ENCODE peak calls at places on chromosomes 5 and 9, in nine cellular contexts. F is gastrocnemius medialis, A is AG10803, B is AG09309, K is heart left ventricle, L is epithelial cell of esophagus, W is neural crest cell, P is AG04449, N is fibroblast of the aortic adventitia. Q is an unnamed sample.

GRCh38 chr5:149128023-149128875 is 13.0 kb upstream of the ABLIM3 start:
- DNase-seq in N (peak), A (no peak), W (peak), P (no peak), K (no peak), B (no peak), F (no peak), L (peak), Q (no peak)

GRCh38 chr5:132830436-132831094 is at the start of gene SHROOM1:
- DNase-seq in P (no peak), A (peak), B (no peak), N (peak), F (no peak), L (peak), K (peak), W (no peak), Q (peak)

GRCh38 chr9:96553070-96553469 is 66.6 kb downstream of the CDC14B start:
- DNase-seq in K (no peak), F (no peak), W (no peak), B (peak), N (peak), L (peak), P (peak), A (peak), Q (peak)

GRCh38 chr9:99075246-99075912 is 29.5 kb upstream of the TGFBR1 start:
- DNase-seq in B (no peak), K (no peak), N (peak), A (peak), F (no peak), P (peak), L (no peak), W (no peak), Q (peak)

GRCh38 chr5:133458435-133458834 is 153.9 kb downstream of the FSTL4 start:
- DNase-seq in P (no peak), L (no peak), F (no peak), N (no peak), B (no peak), W (no peak), A (no peak), K (no peak), Q (no peak)

GRCh38 chr9:99052849-99053715 is 51.8 kb upstream of the TGFBR1 start:
- DNase-seq in A (no peak), B (no peak), N (no peak), K (no peak), W (no peak), P (no peak), L (peak), F (no peak), Q (no peak)

GRCh38 chr9:79215819-79216218 is 355.9 kb upstream of the TLE4 start:
- DNase-seq in B (no peak), P (no peak), L (peak), A (peak), W (no peak), F (no peak), N (peak), K (no peak), Q (peak)

GRCh38 chr9:114396558-114397218 is 8.9 kb upstream of the AKNA start:
- DNase-seq in W (no peak), N (peak), K (no peak), A (peak), P (no peak), B (peak), F (no peak), L (no peak), Q (no peak)

DNA sequence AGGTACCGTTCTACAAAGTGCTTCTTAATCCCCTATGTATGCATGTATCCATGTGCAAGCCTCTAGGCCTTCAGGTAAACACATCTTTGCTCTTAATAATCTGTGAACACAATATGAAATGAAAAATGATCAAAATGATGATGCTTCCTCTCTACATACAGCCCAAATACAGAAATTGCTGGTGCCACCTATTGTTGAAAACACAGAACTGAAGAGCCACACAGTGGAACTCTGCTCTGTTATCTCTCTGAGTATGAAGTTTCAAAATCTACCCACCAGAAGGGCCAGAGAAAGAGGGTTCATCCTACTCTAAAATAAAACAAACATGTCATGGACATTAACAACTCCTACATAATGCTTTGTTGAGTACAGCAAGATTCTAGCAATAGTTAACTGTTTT is 71.3 kb downstream of the GLIS3 start:
- DNase-seq in W (no peak), K (no peak), L (peak), A (peak), N (peak), B (no peak), P (no peak), F (no peak), Q (peak)
- TF ChIP-seq CTCF in W (peak), K (peak), L (peak), A (peak), N (peak), B (peak), P (peak), F (no peak), Q (peak)

GRCh38 chr9:131633491-131634031 is 88.2 kb downstream of the PRRT1B start:
- DNase-seq in W (no peak), A (peak), P (no peak), B (no peak), F (no peak), K (no peak), L (peak), N (no peak), Q (no peak)

GRCh38 chr9:131631254-131631653 is 85.9 kb downstream of the PRRT1B start:
- DNase-seq in A (no peak), B (no peak), N (no peak), F (no peak), K (no peak), W (no peak), L (no peak), P (no peak), Q (no peak)

GRCh38 chr9:131636593-131636992 is 91.3 kb downstream of the PRRT1B start:
- DNase-seq in N (no peak), F (no peak), W (no peak), A (no peak), K (no peak), B (no peak), L (no peak), P (no peak), Q (no peak)

GRCh38 chr9:131635912-131636311 is 90.6 kb downstream of the PRRT1B start:
- DNase-seq in F (no peak), B (no peak), N (no peak), P (no peak), L (no peak), W (no peak), K (no peak), A (no peak), Q (no peak)

GRCh38 chr9:131635285-131635684 is 90.0 kb downstream of the PRRT1B start:
- DNase-seq in K (peak), F (peak), W (no peak), B (peak), A (peak), L (peak), P (peak), N (peak), Q (peak)
- TF ChIP-seq CTCF in K (no peak), F (no peak), W (no peak), B (no peak), A (peak), L (peak), P (peak), N (peak), Q (peak)

GRCh38 chr5:127801751-127802476 is 98.7 kb downstream of the CCDC192 start:
- DNase-seq in L (peak), K (no peak), N (peak), F (no peak), P (no peak), W (no peak), B (no peak), A (peak), Q (peak)

GRCh38 chr5:127802477-127802865 is 99.3 kb downstream of the CCDC192 start:
- DNase-seq in K (no peak), L (no peak), F (no peak), N (peak), P (no peak), A (peak), B (no peak), W (no peak), Q (no peak)

GRCh38 chr5:127793879-127794278 is 90.7 kb downstream of the CCDC192 start:
- DNase-seq in B (no peak), F (no peak), K (no peak), L (no peak), P (no peak), N (no peak), W (no peak), A (no peak), Q (no peak)

GRCh38 chr5:127796207-127796606 is 93.0 kb downstream of the CCDC192 start:
- DNase-seq in P (no peak), N (no peak), A (no peak), L (no peak), K (no peak), F (no peak), B (no peak), W (no peak), Q (no peak)

GRCh38 chr5:127799293-127799905 is 96.2 kb downstream of the CCDC192 start:
- DNase-seq in W (no peak), N (no peak), A (no peak), B (no peak), F (no peak), K (no peak), P (no peak), L (peak), Q (no peak)
- TF ChIP-seq CTCF in W (no peak), N (no peak), A (no peak), B (no peak), F (no peak), K (no peak), P (no peak), L (no peak), Q (no peak)

GRCh38 chr5:140855772-140856674 is at the start of gene PCDHA10:
- DNase-seq in K (no peak), L (no peak), P (no peak), B (no peak), W (no peak), F (no peak), N (peak), A (no peak), Q (no peak)
- TF ChIP-seq CTCF in K (no peak), L (no peak), P (no peak), B (peak), W (peak), F (no peak), N (no peak), A (no peak), Q (peak)

DNA sequence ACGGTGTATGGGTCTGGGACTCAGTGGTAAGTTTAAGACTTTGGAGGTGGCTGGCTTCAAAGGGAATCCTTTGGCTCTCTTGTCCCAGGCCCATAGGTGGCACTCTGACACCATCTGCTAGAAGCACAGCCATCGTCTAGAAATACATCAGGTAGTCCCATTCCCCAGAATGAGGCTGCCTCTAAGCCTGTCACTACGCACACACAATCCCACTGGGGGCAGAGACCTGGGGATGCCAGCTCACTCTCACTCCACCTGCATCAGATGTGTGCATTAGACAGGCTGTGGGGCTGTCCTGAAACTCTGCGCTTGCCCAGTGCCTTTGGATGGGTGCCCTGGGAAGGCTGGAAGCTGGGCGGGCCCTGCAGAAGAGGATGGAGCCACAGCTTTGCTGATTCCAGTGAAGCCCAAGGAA is 127.5 kb upstream of the PANK3 start:
- DNase-seq in P (no peak), L (peak), F (no peak), N (peak), B (no peak), K (no peak), A (peak), W (peak), Q (peak)
- TF ChIP-seq CTCF in P (peak), L (peak), F (no peak), N (peak), B (peak), K (peak), A (peak), W (peak), Q (peak)

GRCh38 chr9:89410709-89411111 is 87.2 kb downstream of the SEMA4D start:
- DNase-seq in K (no peak), P (no peak), B (no peak), W (no peak), L (no peak), N (no peak), A (no peak), F (no peak), Q (no peak)
- TF ChIP-seq CTCF in K (no peak), P (no peak), B (peak), W (no peak), L (no peak), N (no peak), A (peak), F (no peak), Q (peak)

GRCh38 chr5:116289276-116289675 is 204.5 kb downstream of the COMMD10 start:
- DNase-seq in F (no peak), A (no peak), P (no peak), L (no peak), B (no peak), N (no peak), W (no peak), K (no peak), Q (no peak)
- TF ChIP-seq CTCF in F (no peak), A (no peak), P (no peak), L (peak), B (no peak), N (peak), W (peak), K (no peak), Q (peak)

DNA sequence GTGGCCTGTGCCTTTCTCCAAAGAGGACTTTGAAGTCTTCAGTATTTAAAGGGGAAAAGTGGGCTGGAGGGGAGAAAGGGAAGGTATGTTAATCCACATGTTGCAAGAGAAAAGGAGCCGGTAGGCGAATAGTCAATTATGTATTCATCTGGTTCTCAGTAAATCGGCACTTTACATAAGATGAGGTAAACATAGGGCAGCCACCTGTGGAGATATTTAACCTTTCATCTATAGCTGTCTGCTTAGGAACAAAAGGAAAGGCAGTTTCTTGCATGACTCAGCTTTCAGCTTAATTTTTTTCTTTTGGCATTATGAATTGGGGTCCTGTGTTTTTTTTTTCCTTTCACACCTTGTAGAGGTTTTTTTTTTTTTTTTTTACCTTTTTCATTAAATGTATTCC is 42.2 kb downstream of the FGD3 start:
- DNase-seq in N (no peak), W (no peak), F (no peak), P (no peak), K (no peak), B (no peak), A (no peak), L (no peak), Q (no peak)
- TF ChIP-seq CTCF in N (no peak), W (no peak), F (no peak), P (no peak), K (no peak), B (no peak), A (no peak), L (no peak), Q (no peak)

DNA sequence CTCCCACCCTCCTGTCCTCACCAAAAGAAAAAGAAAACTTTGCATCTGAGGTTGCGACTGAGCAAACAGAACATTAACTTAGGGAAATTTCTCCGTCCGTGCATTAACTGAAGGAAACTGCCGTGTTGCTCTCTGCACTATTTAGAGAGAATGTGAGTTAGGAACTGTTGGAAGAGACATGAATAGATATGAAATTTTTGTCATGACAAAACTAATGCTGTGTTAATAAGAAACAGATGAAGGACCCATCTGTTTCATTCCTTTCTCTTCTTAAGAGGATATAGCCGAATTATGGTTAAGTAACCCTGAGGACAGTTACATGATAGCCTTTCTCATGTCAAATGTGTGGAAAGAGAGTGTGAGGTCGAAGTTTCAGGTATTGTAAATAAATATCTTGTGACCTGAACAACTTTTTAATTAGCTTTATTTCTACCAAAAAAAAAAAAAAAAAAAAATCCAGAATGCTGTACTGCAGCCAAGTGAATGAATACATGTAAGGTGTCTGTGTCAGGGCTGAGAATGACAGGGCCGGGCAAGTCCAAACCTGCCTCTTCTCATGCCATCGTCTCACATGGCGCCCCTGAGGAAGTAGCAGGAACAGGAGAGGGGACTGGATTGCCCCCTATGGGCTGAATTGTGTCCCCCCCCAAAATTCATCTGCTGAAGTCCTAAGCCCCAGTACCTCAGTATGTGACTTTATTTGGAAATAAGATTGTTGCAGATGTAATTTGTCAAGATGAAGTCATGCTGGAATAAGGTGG is 35.6 kb upstream of the ANKRD33B start:
- DNase-seq in L (peak), K (no peak), P (peak), N (peak), A (peak), W (no peak), F (no peak), B (peak), Q (peak)
- TF ChIP-seq CTCF in L (peak), K (no peak), P (no peak), N (peak), A (peak), W (no peak), F (no peak), B (peak), Q (peak)